ENCODE peak calls at places on chromosomes 11 and 22, in ten cellular contexts. Z, B, C, E, R, F, K, V, L and P are unnamed samples.

GRCh38 chr11:2690596-2691354 is 9.0 kb downstream of the KCNQ1OT1 start:
- DNase-seq in V (no peak), R (no peak), K (no peak), L (no peak), F (no peak), Z (no peak), E (no peak), B (no peak), C (no peak), P (no peak)

GRCh38 chr22:33354928-33355327 is 296.7 kb upstream of the SYN3 start:
- DNase-seq in F (no peak), B (no peak), C (no peak), L (no peak), V (no peak), Z (no peak), R (no peak), K (no peak), E (peak), P (no peak)

GRCh38 chr11:27571151-27571840 is 64.7 kb upstream of the LIN7C start:
- DNase-seq in R (no peak), V (no peak), C (no peak), E (peak), B (no peak), K (no peak), L (no peak), Z (no peak), F (no peak), P (no peak)

GRCh38 chr11:289145-289705 is 299 bp downstream of the PGGHG start:
- DNase-seq in C (no peak), R (peak), V (no peak), F (no peak), B (no peak), Z (no peak), L (no peak), K (no peak), E (no peak), P (no peak)

GRCh38 chr11:70721006-70721405 is 322.7 kb downstream of the CTTN start:
- DNase-seq in E (no peak), C (no peak), F (no peak), L (no peak), Z (no peak), R (no peak), B (no peak), V (no peak), K (no peak), P (no peak)

GRCh38 chr11:108115495-108116140 is 5.7 kb upstream of the ACAT1 start:
- DNase-seq in K (no peak), C (peak), L (no peak), E (peak), B (no peak), V (peak), Z (peak), R (no peak), F (no peak), P (peak)

GRCh38 chr11:116193321-116194114 is 579.3 kb downstream of the BUD13 start:
- DNase-seq in C (no peak), B (peak), V (peak), E (peak), R (no peak), K (no peak), L (no peak), F (no peak), Z (peak), P (peak)

GRCh38 chr11:35796542-35796941 is 134.0 kb downstream of the TRIM44 start:
- DNase-seq in V (peak), E (no peak), R (no peak), L (no peak), Z (no peak), B (no peak), K (no peak), F (no peak), C (no peak), P (peak)

GRCh38 chr11:35404397-35404775 is 15.0 kb downstream of the SLC1A2 start:
- DNase-seq in R (no peak), V (peak), K (no peak), E (no peak), L (no peak), F (no peak), B (peak), C (no peak), Z (peak), P (peak)

GRCh38 chr11:103532133-103532788 is 423.0 kb downstream of the DYNC2H1 start:
- DNase-seq in K (no peak), L (no peak), Z (no peak), E (peak), V (no peak), B (no peak), F (no peak), C (no peak), R (no peak), P (peak)

GRCh38 chr11:65404210-65404609 is 17.8 kb downstream of the FRMD8 start:
- DNase-seq in Z (no peak), C (no peak), R (no peak), V (no peak), E (no peak), F (no peak), B (no peak), L (no peak), K (no peak), P (no peak)

GRCh38 chr11:73274722-73275380 is 2.7 kb downstream of the P2RY6 start:
- DNase-seq in C (no peak), E (no peak), L (no peak), K (no peak), B (no peak), Z (no peak), R (no peak), V (no peak), F (no peak), P (no peak)

GRCh38 chr22:24554316-24555159 is at the start of gene GUCD1:
- DNase-seq in Z (peak), L (no peak), R (peak), F (peak), K (peak), C (no peak), V (peak), E (no peak), B (no peak), P (peak)

GRCh38 chr11:10441652-10442503 is 13.2 kb upstream of the AMPD3 start:
- DNase-seq in V (no peak), Z (no peak), C (no peak), F (peak), B (no peak), L (no peak), K (no peak), E (no peak), R (no peak), P (no peak)

GRCh38 chr11:27860811-27861210 is 160.6 kb upstream of the BDNF start:
- DNase-seq in E (no peak), Z (no peak), R (no peak), K (no peak), F (no peak), V (no peak), B (no peak), L (no peak), C (no peak), P (no peak)

GRCh38 chr11:77471520-77472234 is 2.2 kb downstream of the PAK1 start:
- DNase-seq in L (no peak), R (no peak), C (no peak), Z (no peak), K (no peak), B (no peak), F (no peak), E (no peak), V (peak), P (no peak)

GRCh38 chr11:93738647-93739081 is 2.6 kb downstream of the TAF1D start:
- DNase-seq in R (no peak), Z (no peak), C (no peak), L (no peak), V (no peak), F (no peak), E (no peak), B (no peak), K (no peak), P (no peak)

GRCh38 chr11:72932132-72932570 is 117.9 kb downstream of the ATG16L2 start:
- DNase-seq in L (no peak), B (no peak), E (peak), V (no peak), C (no peak), R (no peak), F (no peak), Z (no peak), K (no peak), P (no peak)

GRCh38 chr11:31987118-31988005 is 103.5 kb upstream of the RCN1 start:
- DNase-seq in F (no peak), L (no peak), B (no peak), E (no peak), V (no peak), Z (no peak), C (no peak), R (no peak), K (no peak), P (no peak)

GRCh38 chr11:86931965-86932332 is 23.2 kb downstream of the FZD4 start:
- DNase-seq in Z (no peak), R (no peak), V (peak), E (no peak), K (no peak), F (no peak), B (no peak), L (no peak), C (no peak), P (peak)

GRCh38 chr11:98207086-98207485 is 813.7 kb upstream of the CNTN5 start:
- DNase-seq in C (no peak), L (no peak), R (no peak), K (no peak), V (no peak), Z (no peak), F (no peak), B (no peak), E (no peak), P (no peak)

GRCh38 chr22:25002241-25002985 is 49.9 kb downstream of the KIAA1671 start:
- DNase-seq in E (no peak), B (no peak), Z (no peak), V (no peak), C (no peak), K (no peak), R (no peak), F (no peak), L (no peak), P (no peak)

GRCh38 chr11:71385091-71385490 is 63.1 kb downstream of the DHCR7 start:
- DNase-seq in B (no peak), V (no peak), Z (peak), C (no peak), L (no peak), R (no peak), E (no peak), F (no peak), K (no peak), P (no peak)

GRCh38 chr22:42459273-42460040 is 27.3 kb upstream of the NFAM1 start:
- DNase-seq in C (no peak), K (no peak), B (no peak), L (no peak), Z (no peak), V (no peak), E (no peak), R (no peak), F (no peak), P (no peak)

GRCh38 chr22:43038325-43038724 is 23.4 kb upstream of the PACSIN2 start:
- DNase-seq in K (no peak), V (no peak), R (no peak), L (no peak), C (no peak), Z (no peak), B (no peak), E (no peak), F (no peak), P (no peak)

GRCh38 chr22:20966883-20967696 is at the start of gene AIFM3:
- DNase-seq in F (no peak), E (no peak), V (no peak), K (no peak), R (no peak), L (no peak), C (no peak), Z (peak), B (no peak), P (no peak)

GRCh38 chr11:116312560-116313340 is 460.0 kb downstream of the BUD13 start:
- DNase-seq in F (no peak), B (no peak), K (no peak), C (no peak), L (no peak), R (no peak), E (no peak), Z (peak), V (peak), P (peak)

GRCh38 chr11:110076388-110076965 is 16.7 kb upstream of the ZC3H12C start:
- DNase-seq in Z (no peak), V (no peak), R (no peak), K (no peak), C (no peak), F (no peak), B (no peak), E (no peak), L (no peak), P (peak)

GRCh38 chr22:36853407-36854099 is 7.3 kb upstream of the NCF4 start:
- DNase-seq in V (peak), F (peak), E (no peak), B (no peak), L (peak), R (peak), K (peak), Z (peak), C (no peak), P (no peak)

GRCh38 chr22:42648368-42649260 is 578 bp downstream of the CYB5R3 start:
- DNase-seq in E (no peak), R (peak), Z (no peak), B (no peak), C (no peak), L (no peak), V (peak), K (peak), F (peak), P (no peak)

GRCh38 chr11:118003021-118003423 is 16.8 kb downstream of the IL10RA start:
- DNase-seq in F (no peak), E (no peak), K (peak), V (no peak), R (no peak), Z (no peak), B (no peak), C (no peak), L (no peak), P (no peak)

GRCh38 chr11:73978576-73979086 is 4.0 kb downstream of the UCP2 start:
- DNase-seq in C (no peak), Z (peak), K (no peak), B (no peak), L (no peak), F (no peak), E (no peak), R (no peak), V (no peak), P (no peak)

GRCh38 chr11:31092638-31093037 is 276.9 kb downstream of the DCDC1 start:
- DNase-seq in B (no peak), Z (no peak), C (no peak), L (no peak), V (no peak), F (no peak), E (no peak), K (no peak), R (no peak), P (no peak)

GRCh38 chr11:72787262-72788104 is 6.4 kb downstream of the STARD10 start:
- DNase-seq in K (no peak), F (peak), L (no peak), B (peak), E (no peak), Z (no peak), V (no peak), C (no peak), R (no peak), P (no peak)

GRCh38 chr11:28673687-28674431 is 565.7 kb downstream of the METTL15 start:
- DNase-seq in R (no peak), B (no peak), Z (no peak), V (peak), K (no peak), E (no peak), L (no peak), C (no peak), F (no peak), P (peak)

GRCh38 chr22:46355369-46355995 is 20.0 kb downstream of the TRMU start:
- DNase-seq in L (peak), F (no peak), R (peak), K (peak), E (peak), B (no peak), C (no peak), Z (peak), V (peak), P (peak)

GRCh38 chr11:35748644-35749043 is 86.1 kb downstream of the TRIM44 start:
- DNase-seq in Z (no peak), B (no peak), R (no peak), V (no peak), C (no peak), E (no peak), F (no peak), L (no peak), K (no peak), P (peak)

GRCh38 chr11:125069796-125070195 is 6.7 kb downstream of the SLC37A2 start:
- DNase-seq in E (no peak), B (no peak), F (no peak), Z (no peak), C (no peak), V (peak), R (no peak), K (no peak), L (no peak), P (no peak)

GRCh38 chr11:106524446-106524845 is 447.0 kb downstream of the AASDHPPT start:
- DNase-seq in R (no peak), C (no peak), Z (no peak), K (no peak), B (no peak), L (no peak), E (no peak), F (no peak), V (no peak), P (no peak)

GRCh38 chr22:50604256-50604580 is 3.6 kb downstream of the MAPK8IP2 start:
- DNase-seq in E (no peak), F (no peak), K (no peak), Z (no peak), L (no peak), C (no peak), B (no peak), R (no peak), V (no peak), P (no peak)